ENCODE peak calls at places on chromosome 2, in eight cellular contexts. J, W, K, S, B, E, N and U are unnamed samples.

GRCh38 chr2:7566382-7566881 is 649.2 kb downstream of the RNF144A start:
- DNase-seq in B (no peak), E (no peak), N (no peak), W (no peak), J (no peak), S (no peak), K (no peak), U (no peak)

GRCh38 chr2:98800330-98801064 is 69.6 kb upstream of the MGAT4A start:
- DNase-seq in W (no peak), E (no peak), K (no peak), B (peak; percentile 71), S (no peak), J (no peak), N (no peak), U (no peak)

GRCh38 chr2:125037135-125037653 is 1012.1 kb downstream of the CNTNAP5 start:
- DNase-seq in J (no peak), W (peak; percentile 42), B (no peak), K (no peak), S (no peak), E (no peak), N (no peak), U (no peak)

GRCh38 chr2:154844513-154844912 is 146.0 kb downstream of the KCNJ3 start:
- DNase-seq in N (no peak), B (no peak), K (no peak), S (no peak), E (no peak), W (no peak), J (no peak), U (no peak)

GRCh38 chr2:95203911-95204310 is 3.4 kb upstream of the ZNF892 start:
- DNase-seq in W (no peak), J (no peak), S (no peak), N (no peak), E (no peak), K (no peak), B (no peak), U (no peak)

GRCh38 chr2:43839776-43840564 is 1.2 kb downstream of the ABCG8 start:
- DNase-seq in N (no peak), J (no peak), S (no peak), B (no peak), E (no peak), K (no peak), W (no peak), U (no peak)

GRCh38 chr2:218008060-218009040 is 5.6 kb upstream of the TNS1 start:
- DNase-seq in N (no peak), J (no peak), K (no peak), B (no peak), E (no peak), S (no peak), W (no peak), U (no peak)

GRCh38 chr2:106336108-106336507 is 132.1 kb downstream of the RGPD3 start:
- DNase-seq in K (no peak), W (no peak), J (no peak), N (no peak), S (no peak), B (no peak), E (no peak), U (no peak)

GRCh38 chr2:202009019-202009481 is 24.6 kb upstream of the FZD7 start:
- DNase-seq in W (no peak), S (no peak), B (no peak), N (no peak), E (no peak), J (no peak), K (no peak), U (peak; percentile 67)

GRCh38 chr2:234502285-234502918 is 5.5 kb upstream of the ARL4C start:
- DNase-seq in E (peak; percentile 64), B (peak; percentile 30), J (peak; percentile 40), N (no peak), S (no peak), W (no peak), K (no peak), U (no peak)

GRCh38 chr2:30178618-30179404 is 32.0 kb downstream of the YPEL5 start:
- DNase-seq in S (peak; percentile 22), K (no peak), N (no peak), E (no peak), J (no peak), W (no peak), B (peak; percentile 44), U (peak; percentile 68)

GRCh38 chr2:231467016-231467545 is 2.8 kb upstream of the NCL start:
- DNase-seq in S (no peak), N (no peak), J (no peak), K (no peak), W (peak; percentile 67), B (no peak), E (no peak), U (no peak)

GRCh38 chr2:229408982-229409381 is 137.9 kb upstream of the PID1 start:
- DNase-seq in B (no peak), S (no peak), N (no peak), J (peak; percentile 17), E (no peak), W (no peak), K (no peak), U (no peak)

GRCh38 chr2:229408356-229408755 is 137.3 kb upstream of the PID1 start:
- DNase-seq in S (peak; percentile 47), K (peak; percentile 77), N (peak; percentile 48), J (peak; percentile 88), W (no peak), E (peak; percentile 96), B (peak; percentile 18), U (no peak)

GRCh38 chr2:229410946-229411345 is 139.9 kb upstream of the PID1 start:
- DNase-seq in N (no peak), K (no peak), B (no peak), S (no peak), W (no peak), J (no peak), E (no peak), U (no peak)

GRCh38 chr2:229410312-229410711 is 139.2 kb upstream of the PID1 start:
- DNase-seq in J (no peak), K (no peak), B (no peak), S (no peak), E (no peak), W (no peak), N (no peak), U (no peak)

DNA sequence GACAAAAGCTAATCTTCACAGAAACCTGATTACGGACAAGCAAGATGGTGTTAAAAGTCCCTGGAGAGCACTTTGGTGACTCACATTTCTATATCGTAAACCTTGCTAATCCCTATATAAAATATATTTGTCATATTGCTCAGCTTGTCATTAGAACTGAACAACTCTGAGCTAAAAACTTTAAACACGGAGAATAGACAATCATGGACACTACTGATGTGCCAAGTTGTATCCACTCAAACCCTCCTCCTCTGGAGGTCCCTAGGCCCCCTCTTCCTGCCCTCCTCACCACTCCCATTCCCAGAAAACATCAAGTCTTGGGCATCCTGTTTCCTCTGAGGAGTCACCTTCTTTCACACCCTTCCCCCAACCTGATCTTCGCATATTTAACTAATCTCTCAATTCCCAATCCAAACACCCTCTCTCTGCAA is 138.7 kb upstream of the PID1 start:
- DNase-seq in N (no peak), B (no peak), J (peak; percentile 66), K (no peak), W (no peak), E (peak; percentile 3), S (no peak), U (no peak)
- H3K27ac ChIP-seq in N (peak overlapping the region; percentile 83), B (no peak overlapping the region), J (no peak overlapping the region), K (peak overlapping the region; percentile 92), W (peak overlapping the region; percentile 89), E (peak overlapping the region; percentile 100), S (no peak overlapping the region), U (no peak overlapping the region)

GRCh38 chr2:85455552-85456090 is 37.1 kb downstream of the SH2D6 start:
- DNase-seq in N (no peak), J (no peak), E (no peak), W (peak; percentile 28), K (no peak), B (no peak), S (no peak), U (no peak)

GRCh38 chr2:85459771-85460170 is 41.3 kb downstream of the SH2D6 start:
- DNase-seq in S (no peak), B (no peak), E (no peak), W (no peak), K (no peak), J (no peak), N (no peak), U (no peak)

GRCh38 chr2:85458611-85459563 is 40.4 kb downstream of the SH2D6 start:
- DNase-seq in K (no peak), N (no peak), W (no peak), B (no peak), J (no peak), S (no peak), E (no peak), U (no peak)

GRCh38 chr2:85457877-85458316 is 39.4 kb downstream of the SH2D6 start:
- DNase-seq in N (no peak), S (peak; percentile 50), B (no peak), W (no peak), E (no peak), J (no peak), K (no peak), U (no peak)

DNA sequence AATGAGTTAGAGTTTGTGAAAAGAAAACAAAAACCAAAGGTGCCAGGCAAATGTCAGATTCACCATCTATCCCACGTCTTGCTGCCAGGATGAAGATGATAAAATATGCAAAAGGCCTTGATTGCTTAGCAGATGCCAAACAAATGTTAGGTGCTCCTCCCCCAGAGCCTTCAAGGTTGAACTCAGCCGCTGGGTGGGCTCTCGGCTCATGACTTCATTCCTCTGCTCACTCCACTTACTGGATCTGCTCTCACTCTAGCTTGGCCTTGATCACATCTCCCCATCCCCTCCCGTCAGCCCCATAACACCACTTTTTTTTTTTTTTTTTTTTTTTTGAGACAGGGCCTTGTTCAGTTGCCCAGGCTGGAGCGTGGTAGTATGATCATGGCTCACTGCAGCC is 38.5 kb downstream of the SH2D6 start:
- DNase-seq in B (no peak), W (no peak), S (no peak), K (no peak), E (no peak), N (no peak), J (no peak), U (no peak)
- H3K27ac ChIP-seq in B (no peak overlapping the region), W (no peak overlapping the region), S (no peak overlapping the region), K (peak overlapping the region; percentile 77), E (no peak overlapping the region), N (no peak overlapping the region), J (no peak overlapping the region), U (no peak overlapping the region)

DNA sequence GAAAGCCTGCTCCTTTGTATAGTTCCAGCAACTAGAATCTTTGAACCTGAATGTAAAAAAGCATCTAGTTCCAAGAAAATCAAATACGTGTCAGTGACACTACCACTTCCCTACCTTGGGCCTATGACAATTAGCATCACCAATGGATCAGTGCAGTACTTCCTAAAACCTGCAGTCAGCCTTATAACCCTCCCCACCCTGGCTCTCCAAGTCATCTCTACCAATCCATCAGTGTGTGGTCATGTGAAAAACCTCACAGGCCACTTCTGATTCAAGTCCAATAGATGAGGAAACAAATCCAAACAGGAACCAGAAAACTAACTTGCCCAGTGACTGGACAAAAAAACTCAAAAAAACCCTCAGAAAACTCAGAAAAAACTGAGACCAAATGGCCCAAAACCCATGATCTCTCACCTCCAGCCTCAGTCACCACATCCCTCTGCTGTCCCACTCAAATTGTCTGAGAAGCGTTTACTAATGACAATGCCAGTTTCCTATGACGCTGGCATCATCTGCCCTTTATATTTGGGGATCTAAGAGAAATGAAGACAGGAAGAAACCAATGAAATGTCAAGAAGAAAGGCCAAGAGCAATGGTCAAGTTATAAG is 43.3 kb downstream of the TGFA start:
- DNase-seq in W (no peak), K (no peak), E (no peak), S (no peak), J (no peak), N (no peak), B (no peak), U (no peak)
- H3K27ac ChIP-seq in W (no peak overlapping the region), K (no peak overlapping the region), E (no peak overlapping the region), S (no peak overlapping the region), J (no peak overlapping the region), N (no peak overlapping the region), B (peak overlapping the region; percentile 67), U (no peak overlapping the region)

GRCh38 chr2:17558053-17558452 is 17.6 kb downstream of the VSNL1 start:
- DNase-seq in B (no peak), W (no peak), J (no peak), K (no peak), E (no peak), S (no peak), N (no peak), U (no peak)
- H3K27ac ChIP-seq in B (no peak overlapping the region), W (no peak overlapping the region), J (no peak overlapping the region), K (no peak overlapping the region), E (no peak overlapping the region), S (peak overlapping the region; percentile 47), N (no peak overlapping the region), U (no peak overlapping the region)